ENCODE peak calls at places on chromosomes 7 and 10, in eight cellular contexts. D is NCI-H1105; K is activated CD8-positive, alpha-beta T cell treated with anti-CD3 and anti-CD28 coated beads, Interleukin-2, amount 10 ng/mL, durations not matched to agents 7 days and 5 days; N is M059J; H is AG10803; T is neural progenitor cell; Y is hypothalamus; L is CD4-positive, alpha-beta memory T cell. M is an unnamed sample.

GRCh38 chr7:42886866-42887509 is 24.9 kb downstream of the C7orf25 start:
- DNase-seq in Y (no peak), H (no peak), L (no peak), N (no peak), K (no peak), D (no peak), T (no peak), M (no peak)

GRCh38 chr10:96387601-96388000 is 28.8 kb upstream of the OPALIN start:
- DNase-seq in L (no peak), K (no peak), H (peak; percentile 82), N (no peak), D (no peak), Y (no peak), T (no peak), M (no peak)

GRCh38 chr10:77626266-77626935 is 11.2 kb downstream of the KCNMA1 start:
- DNase-seq in N (peak; percentile 53), D (no peak), L (no peak), Y (no peak), K (no peak), H (peak; percentile 91), T (no peak), M (no peak)

GRCh38 chr10:123129553-123130271 is 6.1 kb upstream of the HMX3 start:
- DNase-seq in K (no peak), Y (no peak), T (no peak), D (no peak), L (no peak), H (no peak), N (peak; percentile 57), M (no peak)

GRCh38 chr10:66783296-66783695 is 142.5 kb upstream of the LRRTM3 start:
- DNase-seq in N (peak; percentile 56), H (peak; percentile 41), K (no peak), Y (no peak), D (no peak), L (no peak), T (no peak), M (no peak)

GRCh38 chr10:52879181-52879607 is 106.6 kb upstream of the MBL2 start:
- DNase-seq in Y (no peak), H (no peak), K (no peak), T (no peak), D (no peak), N (no peak), L (no peak), M (no peak)

GRCh38 chr10:110802090-110802489 is 69.6 kb upstream of the PDCD4 start:
- DNase-seq in D (no peak), K (no peak), Y (no peak), H (peak; percentile 88), L (no peak), T (no peak), N (peak; percentile 65), M (no peak)

GRCh38 chr7:139341776-139342244 is 673 bp downstream of the FMC1 start:
- DNase-seq in T (no peak), N (no peak), D (no peak), H (no peak), Y (no peak), L (no peak), K (no peak), M (no peak)

GRCh38 chr7:131903315-131903714 is 346.9 kb upstream of the PODXL start:
- DNase-seq in N (no peak), K (no peak), H (no peak), D (no peak), Y (no peak), T (no peak), L (no peak), M (no peak)

GRCh38 chr7:128405345-128406146 is 4.2 kb downstream of the IMPDH1 start:
- DNase-seq in K (peak; percentile 64), L (peak; percentile 54), N (no peak), T (peak; percentile 87), Y (peak; percentile 43), H (peak; percentile 29), D (peak; percentile 49), M (no peak)

GRCh38 chr10:88553116-88553752 is 29.9 kb downstream of the RNLS start:
- DNase-seq in Y (peak; percentile 1), H (peak; percentile 85), N (peak; percentile 75), T (peak; percentile 61), D (no peak), K (peak; percentile 64), L (peak; percentile 43), M (peak; percentile 54)

GRCh38 chr10:7260412-7260900 is 150.4 kb downstream of the SFMBT2 start:
- DNase-seq in K (peak; percentile 40), L (no peak), Y (peak; percentile 57), T (peak; percentile 65), H (peak; percentile 89), D (no peak), N (peak; percentile 85), M (peak; percentile 22)

GRCh38 chr7:129769866-129770808 is 158.6 kb downstream of the NRF1 start:
- DNase-seq in H (no peak), K (no peak), N (no peak), L (no peak), D (no peak), T (no peak), Y (no peak), M (no peak)

GRCh38 chr7:1288390-1288995 is 55.8 kb downstream of the UNCX start:
- DNase-seq in K (no peak), L (no peak), D (no peak), N (no peak), H (no peak), T (no peak), Y (peak; percentile 6), M (no peak)

GRCh38 chr7:79897166-79897565 is 237.5 kb upstream of the GNAI1 start:
- DNase-seq in H (peak; percentile 27), T (no peak), D (no peak), K (no peak), L (no peak), N (no peak), Y (no peak), M (no peak)

GRCh38 chr10:113643183-113643582 is 20.7 kb downstream of the NRAP start:
- DNase-seq in Y (no peak), T (no peak), D (no peak), K (no peak), H (no peak), L (no peak), N (no peak), M (no peak)

GRCh38 chr7:139523199-139523941 is at the start of gene CLEC2L:
- DNase-seq in Y (no peak), L (no peak), D (no peak), T (peak; percentile 73), N (no peak), K (no peak), H (no peak), M (no peak)

GRCh38 chr10:123622381-123622780 is 43.8 kb upstream of the GPR26 start:
- DNase-seq in H (peak; percentile 94), T (no peak), K (no peak), D (no peak), L (no peak), Y (no peak), N (peak; percentile 14), M (no peak)

GRCh38 chr10:46052791-46053375 is 6.8 kb upstream of the MSMB start:
- DNase-seq in H (no peak), T (peak; percentile 9), K (no peak), N (no peak), L (no peak), Y (no peak), D (no peak), M (no peak)

GRCh38 chr7:126401918-126402317 is 850.8 kb downstream of the GRM8 start:
- DNase-seq in N (no peak), T (no peak), H (no peak), Y (no peak), K (no peak), L (no peak), D (no peak), M (no peak)

GRCh38 chr10:42646214-42646613 is 7.8 kb upstream of the ZNF33B start:
- DNase-seq in N (no peak), L (no peak), T (no peak), Y (no peak), H (no peak), D (no peak), K (no peak), M (no peak)

GRCh38 chr10:3442451-3442990 is 269.9 kb upstream of the PITRM1 start:
- DNase-seq in D (no peak), N (no peak), H (no peak), L (no peak), K (no peak), T (no peak), Y (no peak), M (no peak)

GRCh38 chr10:97390096-97390495 is 11.0 kb downstream of the RRP12 start:
- DNase-seq in L (no peak), Y (no peak), D (no peak), N (no peak), T (no peak), K (no peak), H (no peak), M (no peak)